ENCODE peak calls at places on chromosome X, in ten cellular contexts. O is neural progenitor cell; P is stomach; A is right atrium auricular region; V is hepatocyte; Y is uterus; W is CD8-positive, alpha-beta T cell; M is lower lobe of right lung; T is left ventricle myocardium inferior; G is A673. U is an unnamed sample.

GRCh38 chrX:41824551-41824950 is 98.8 kb downstream of the CASK start:
- DNase-seq in O (no peak), P (no peak), A (no peak), V (peak; percentile 12), Y (no peak), W (no peak), M (no peak), T (no peak), G (no peak), U (no peak)

GRCh38 chrX:118548831-118549230 is 53.2 kb downstream of the DOCK11 start:
- DNase-seq in O (no peak), P (no peak), A (no peak), V (no peak), Y (no peak), W (no peak), M (no peak), T (no peak), G (no peak), U (no peak)

GRCh38 chrX:129139837-129140679 is 383.2 kb downstream of the SMARCA1 start:
- DNase-seq in O (no peak), P (no peak), A (no peak), V (no peak), Y (no peak), W (no peak), M (no peak), T (no peak), G (no peak), U (no peak)

GRCh38 chrX:36908801-36909403 is 99.3 kb upstream of the FAM47C start:
- DNase-seq in O (peak; percentile 26), P (no peak), A (no peak), V (peak; percentile 60), Y (no peak), W (no peak), M (no peak), T (no peak), G (peak; percentile 73), U (no peak)

GRCh38 chrX:48958635-48959094 is 1.3 kb upstream of the OTUD5 start:
- DNase-seq in O (peak; percentile 52), P (peak; percentile 32), A (peak; percentile 67), V (peak; percentile 65), Y (peak; percentile 51), W (no peak), M (no peak), T (peak; percentile 24), G (peak; percentile 31), U (no peak)

GRCh38 chrX:112851161-112851779 is 10.6 kb upstream of the AMOT start:
- DNase-seq in O (peak; percentile 15), P (no peak), A (no peak), V (no peak), Y (no peak), W (no peak), M (no peak), T (no peak), G (no peak), U (no peak)

GRCh38 chrX:11757729-11758399 is at the start of gene MSL3:
- DNase-seq in O (peak; percentile 81), P (peak; percentile 56), A (no peak), V (peak; percentile 81), Y (no peak), W (peak; percentile 45), M (peak; percentile 76), T (peak; percentile 58), G (peak; percentile 50), U (peak; percentile 71)

GRCh38 chrX:136586386-136586785 is 54.4 kb downstream of the VGLL1 start:
- DNase-seq in O (no peak), P (no peak), A (no peak), V (no peak), Y (no peak), W (no peak), M (no peak), T (no peak), G (no peak), U (peak; percentile 74)

GRCh38 chrX:45769919-45770582 is 569.4 kb upstream of the DIPK2B start:
- DNase-seq in O (peak; percentile 26), P (peak; percentile 56), A (peak; percentile 80), V (peak; percentile 76), Y (peak; percentile 83), W (no peak), M (peak; percentile 75), T (peak; percentile 33), G (peak; percentile 86), U (no peak)

GRCh38 chrX:41823402-41823801 is 99.4 kb downstream of the GPR82 start:
- DNase-seq in O (no peak), P (no peak), A (no peak), V (peak; percentile 21), Y (no peak), W (no peak), M (no peak), T (no peak), G (no peak), U (no peak)

GRCh38 chrX:108020631-108021030 is 24.2 kb upstream of the VSIG1 start:
- DNase-seq in O (peak; percentile 15), P (no peak), A (no peak), V (no peak), Y (no peak), W (peak; percentile 0), M (no peak), T (no peak), G (peak; percentile 15), U (peak; percentile 28)

GRCh38 chrX:123481908-123482873 is 250.7 kb downstream of the THOC2 start:
- DNase-seq in O (peak; percentile 52), P (no peak), A (no peak), V (no peak), Y (peak; percentile 26), W (no peak), M (no peak), T (no peak), G (peak; percentile 5), U (no peak)

GRCh38 chrX:46200423-46200822 is 344.8 kb downstream of the ZNF674 start:
- DNase-seq in O (no peak), P (no peak), A (no peak), V (no peak), Y (no peak), W (no peak), M (no peak), T (no peak), G (no peak), U (no peak)

GRCh38 chrX:107777536-107777832 is at the start of gene NCBP2L:
- DNase-seq in O (no peak), P (no peak), A (no peak), V (no peak), Y (no peak), W (no peak), M (no peak), T (no peak), G (no peak), U (no peak)

DNA sequence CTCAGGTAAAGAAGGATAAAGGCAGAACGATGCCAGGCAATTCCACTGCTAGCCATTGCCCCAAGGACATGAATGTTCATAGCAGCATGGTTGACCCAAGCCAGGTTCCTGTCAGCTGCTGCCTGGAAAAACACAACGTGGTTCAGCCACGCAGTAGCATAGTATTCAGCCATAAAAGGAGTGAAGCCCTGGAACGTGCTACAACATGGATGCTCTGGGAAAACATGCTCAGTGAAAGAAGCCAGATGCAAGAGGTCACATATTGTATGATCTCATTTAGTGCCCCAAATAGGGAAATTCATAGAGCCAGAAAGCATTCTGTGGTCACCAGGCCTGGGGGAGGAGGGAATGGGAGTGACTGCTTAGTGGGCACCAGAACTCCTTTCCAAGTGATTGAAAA is 129.8 kb downstream of the GPR143 start:
- DNase-seq in O (no peak), P (no peak), A (no peak), V (no peak), Y (peak; percentile 52), W (no peak), M (no peak), T (no peak), G (no peak), U (no peak)
- H3K27ac ChIP-seq in O (no peak overlapping the region), P (peak overlapping the region; percentile 71), A (no peak overlapping the region), V (no peak overlapping the region), Y (peak overlapping the region; percentile 32), W (no peak overlapping the region), M (no peak overlapping the region), T (no peak overlapping the region), G (no peak overlapping the region), U (no peak overlapping the region)

GRCh38 chrX:69538321-69538876 is 34.3 kb downstream of the NALF2 start:
- DNase-seq in O (peak; percentile 81), P (peak; percentile 79), A (peak; percentile 62), V (peak; percentile 83), Y (peak; percentile 61), W (peak; percentile 52), M (peak; percentile 77), T (peak; percentile 69), G (peak; percentile 68), U (peak; percentile 30)
- H3K4me3 ChIP-seq in O (peak overlapping the region; percentile 49), P (peak overlapping the region; percentile 47), A (peak overlapping the region; percentile 48), V (peak overlapping the region; percentile 75), Y (no peak overlapping the region), W (no peak overlapping the region), M (peak overlapping the region; percentile 45), T (peak overlapping the region; percentile 64), G (peak overlapping the region; percentile 28), U (no peak overlapping the region)

GRCh38 chrX:120452131-120452530 is 17.0 kb downstream of the LAMP2 start:
- DNase-seq in O (peak; percentile 46), P (no peak), A (no peak), V (peak; percentile 32), Y (no peak), W (no peak), M (no peak), T (no peak), G (peak; percentile 56), U (peak; percentile 34)

GRCh38 chrX:120459313-120459712 is 9.8 kb downstream of the LAMP2 start:
- DNase-seq in O (no peak), P (no peak), A (no peak), V (no peak), Y (no peak), W (no peak), M (no peak), T (no peak), G (no peak), U (no peak)

GRCh38 chrX:120457766-120458180 is 11.3 kb downstream of the LAMP2 start:
- DNase-seq in O (no peak), P (no peak), A (no peak), V (peak; percentile 15), Y (no peak), W (no peak), M (no peak), T (no peak), G (peak; percentile 35), U (no peak)

GRCh38 chrX:120453985-120454384 is 15.1 kb downstream of the LAMP2 start:
- DNase-seq in O (no peak), P (no peak), A (no peak), V (no peak), Y (no peak), W (no peak), M (no peak), T (no peak), G (no peak), U (no peak)

GRCh38 chrX:120456973-120457372 is 12.1 kb downstream of the LAMP2 start:
- DNase-seq in O (no peak), P (no peak), A (no peak), V (no peak), Y (no peak), W (no peak), M (no peak), T (no peak), G (no peak), U (peak; percentile 16)
- H3K4me1 ChIP-seq in O (no peaks in the 10 kb centered on the region), P (no peaks in the 10 kb centered on the region), A (no peaks in the 10 kb centered on the region), V (peaks cover 3% of the 10 kb centered on the region), Y (no peaks in the 10 kb centered on the region), W (peaks cover 24% of the 10 kb centered on the region), M (peaks cover 18% of the 10 kb centered on the region), T (peaks cover 24% of the 10 kb centered on the region), G (no peaks in the 10 kb centered on the region), U (peaks cover 32% of the 10 kb centered on the region)

DNA sequence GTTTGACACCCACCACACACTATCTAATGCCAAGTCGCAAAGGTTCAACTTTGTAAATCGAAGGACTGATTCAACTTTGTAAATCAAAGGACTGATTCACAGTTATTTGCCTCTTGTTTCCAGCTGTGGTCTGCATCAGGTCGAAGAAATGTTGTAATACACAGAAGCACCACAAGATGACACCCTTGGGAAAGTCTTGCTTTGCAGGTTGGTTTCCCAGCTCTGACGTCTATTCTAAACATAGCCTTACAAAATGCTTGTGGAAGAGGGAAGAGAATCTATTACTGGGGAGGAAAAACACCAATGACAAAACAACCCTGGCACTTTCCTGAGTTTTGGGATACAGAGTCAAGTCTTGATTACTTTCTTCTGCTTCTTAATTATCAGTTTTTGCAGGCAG is 35.3 kb downstream of the SUPT20HL1 start:
- DNase-seq in O (peak; percentile 78), P (peak; percentile 31), A (no peak), V (peak; percentile 88), Y (peak; percentile 52), W (peak; percentile 3), M (no peak), T (no peak), G (peak; percentile 76), U (peak; percentile 20)
- H3K27ac ChIP-seq in O (no peak overlapping the region), P (peak overlapping the region; percentile 68), A (no peak overlapping the region), V (peak overlapping the region; percentile 0), Y (peak overlapping the region; percentile 49), W (no peak overlapping the region), M (no peak overlapping the region), T (peak overlapping the region; percentile 40), G (no peak overlapping the region), U (no peak overlapping the region)